ENCODE peak calls at places on chromosomes 16 and 17, in ten cellular contexts. V is GM18507; P is foreskin fibroblast; I is EH; F is GM10248; B is CD8-positive, alpha-beta T cell; S is anterior cingulate cortex; W is H7; M is germinal center; J is prostate gland. U is an unnamed sample.

GRCh38 chr16:66277311-66278070 is 89.0 kb upstream of the CDH5 start:
- DNase-seq in V (no peak), I (no peak), S (no peak), W (no peak), B (no peak), F (no peak), M (no peak), P (no peak), J (no peak), U (no peak)

GRCh38 chr16:64051826-64052225 is 1070.0 kb downstream of the CDH11 start:
- DNase-seq in W (no peak), P (no peak), I (peak), M (no peak), S (no peak), F (no peak), B (no peak), J (no peak), V (no peak), U (no peak)

GRCh38 chr17:18141210-18141803 is 32.8 kb downstream of the MYO15A start:
- DNase-seq in P (peak), B (peak), F (peak), W (peak), V (peak), S (no peak), J (peak), I (peak), M (peak), U (no peak)

GRCh38 chr17:71142333-71142732 is 973.0 kb downstream of the KCNJ2 start:
- DNase-seq in S (no peak), J (no peak), W (no peak), M (no peak), F (no peak), B (no peak), V (no peak), P (no peak), I (no peak), U (no peak)

GRCh38 chr16:35310999-35311398 is 1851.6 kb downstream of the TP53TG3F start:
- DNase-seq in W (no peak), M (no peak), B (no peak), P (no peak), V (no peak), J (no peak), I (no peak), S (no peak), F (no peak), U (no peak)

GRCh38 chr17:81741049-81741593 is 29.0 kb downstream of the SLC25A10 start:
- DNase-seq in V (no peak), B (no peak), F (no peak), I (no peak), M (no peak), W (no peak), S (no peak), J (no peak), P (no peak), U (no peak)

GRCh38 chr17:49680314-49680713 is 2.4 kb upstream of the SPOP start:
- DNase-seq in J (no peak), B (no peak), W (no peak), I (no peak), V (no peak), F (no peak), P (no peak), S (no peak), M (no peak), U (no peak)

GRCh38 chr16:51222016-51222415 is 70.9 kb upstream of the SALL1 start:
- DNase-seq in V (no peak), P (no peak), J (no peak), W (no peak), B (no peak), F (no peak), S (no peak), I (no peak), M (no peak), U (no peak)

GRCh38 chr17:6525731-6526130 is 30.6 kb downstream of the PITPNM3 start:
- DNase-seq in F (no peak), V (no peak), I (no peak), S (no peak), P (no peak), J (no peak), B (no peak), M (no peak), W (no peak), U (no peak)

GRCh38 chr17:7330099-7331015 is 1.2 kb upstream of the NEURL4 start:
- DNase-seq in W (peak), P (peak), M (peak), I (peak), J (peak), B (peak), S (peak), V (no peak), F (peak), U (peak)

GRCh38 chr17:16488572-16488997 is 3.4 kb downstream of the LRRC75A start:
- DNase-seq in J (no peak), I (no peak), S (no peak), M (no peak), P (no peak), V (no peak), F (no peak), W (no peak), B (no peak), U (no peak)

GRCh38 chr17:39192901-39193300 is 4.6 kb downstream of the CACNB1 start:
- DNase-seq in V (no peak), S (no peak), M (no peak), B (no peak), P (no peak), J (no peak), F (no peak), I (no peak), W (no peak), U (no peak)

GRCh38 chr17:17982796-17983195 is 10.1 kb downstream of the DRC3 start:
- DNase-seq in W (no peak), M (no peak), B (no peak), V (no peak), I (no peak), J (peak), F (no peak), P (no peak), S (no peak), U (no peak)

GRCh38 chr17:4476512-4477070 is 22.1 kb upstream of the SPNS2 start:
- DNase-seq in V (no peak), W (peak), B (no peak), P (no peak), S (no peak), J (peak), F (no peak), I (no peak), M (no peak), U (no peak)

GRCh38 chr16:6018848-6019489 is 921.4 kb upstream of the EEF2KMT start:
- DNase-seq in M (no peak), V (no peak), J (no peak), S (no peak), I (no peak), F (no peak), P (no peak), W (peak), B (no peak), U (no peak)

GRCh38 chr16:82634955-82635610 is 8.3 kb downstream of the CDH13 start:
- DNase-seq in S (no peak), I (no peak), M (no peak), V (no peak), W (no peak), P (no peak), B (no peak), F (no peak), J (no peak), U (no peak)

U was measured in occipital lobe.